ENCODE peak calls at places on chromosome 3, in seven cellular contexts. Q is HCT116, R is progenitor cell of endocrine pancreas, K is WTC11, T is left ventricle myocardium inferior, M is omental fat pad, G is BE2C. H is an unnamed sample.
A peak's percentile ranks its signal among the peaks of the same experiment; 100 is the strongest.

GRCh38 chr3:178439504-178439903 is 96.7 kb upstream of the KCNMB2 start:
- DNase-seq in Q (no peak), R (no peak), K (no peak), T (no peak), M (no peak), G (no peak), H (no peak)

GRCh38 chr3:53846851-53847155 is 435 bp downstream of the IL17RB start:
- DNase-seq in Q (no peak), R (no peak), K (no peak), T (no peak), M (no peak), G (no peak), H (no peak)

GRCh38 chr3:78737988-78738387 is 1029.8 kb downstream of the ROBO1 start:
- DNase-seq in Q (no peak), R (no peak), K (no peak), T (no peak), M (no peak), G (peak; percentile 20), H (no peak)

GRCh38 chr3:45367451-45367850 is 20.9 kb upstream of the LARS2 start:
- DNase-seq in Q (peak; percentile 27), R (no peak), K (no peak), T (no peak), M (no peak), G (no peak), H (no peak)

GRCh38 chr3:196788509-196788908 is 48.9 kb downstream of the PAK2 start:
- DNase-seq in Q (no peak), R (no peak), K (no peak), T (no peak), M (no peak), G (no peak), H (no peak)

GRCh38 chr3:52596658-52597265 is 60.4 kb downstream of the UQCC5 start:
- DNase-seq in Q (no peak), R (no peak), K (no peak), T (no peak), M (no peak), G (no peak), H (no peak)

GRCh38 chr3:32304510-32304909 is 66.0 kb downstream of the CMTM8 start:
- DNase-seq in Q (no peak), R (no peak), K (no peak), T (no peak), M (no peak), G (no peak), H (no peak)

GRCh38 chr3:12424635-12425319 is 59.5 kb upstream of the TSEN2 start:
- DNase-seq in Q (no peak), R (no peak), K (no peak), T (no peak), M (no peak), G (peak; percentile 52), H (no peak)

GRCh38 chr3:196486263-196486662 is 17.3 kb downstream of the RNF168 start:
- DNase-seq in Q (no peak), R (no peak), K (peak; percentile 30), T (no peak), M (no peak), G (peak; percentile 32), H (no peak)

GRCh38 chr3:101950510-101950909 is 101.2 kb downstream of the NFKBIZ start:
- DNase-seq in Q (no peak), R (no peak), K (no peak), T (no peak), M (no peak), G (no peak), H (no peak)

GRCh38 chr3:100621251-100621650 is 11.8 kb downstream of the ADGRG7 start:
- DNase-seq in Q (no peak), R (no peak), K (no peak), T (no peak), M (no peak), G (no peak), H (no peak)

GRCh38 chr3:56790016-56790950 is 11.5 kb downstream of the ARHGEF3 start:
- DNase-seq in Q (no peak), R (no peak), K (no peak), T (no peak), M (no peak), G (no peak), H (no peak)

GRCh38 chr3:83946554-83946953 is 1012.2 kb upstream of the CADM2 start:
- DNase-seq in Q (no peak), R (no peak), K (no peak), T (no peak), M (no peak), G (no peak), H (no peak)

GRCh38 chr3:38018296-38019266 is 10.9 kb downstream of the PLCD1 start:
- DNase-seq in Q (no peak), R (no peak), K (no peak), T (no peak), M (no peak), G (no peak), H (peak; percentile 55)

GRCh38 chr3:172244011-172244410 is 204.2 kb downstream of the GHSR start:
- DNase-seq in Q (peak; percentile 18), R (no peak), K (no peak), T (no peak), M (no peak), G (no peak), H (no peak)

GRCh38 chr3:36496734-36497133 is 116.4 kb downstream of the STAC start:
- DNase-seq in Q (no peak), R (no peak), K (no peak), T (no peak), M (no peak), G (no peak), H (no peak)

GRCh38 chr3:123881771-123882170 is 2.4 kb downstream of the MYLK start:
- DNase-seq in Q (no peak), R (no peak), K (peak; percentile 42), T (no peak), M (no peak), G (no peak), H (no peak)

GRCh38 chr3:174862666-174863065 is 3.5 kb downstream of the NAALADL2 start:
- DNase-seq in Q (no peak), R (no peak), K (no peak), T (no peak), M (no peak), G (no peak), H (no peak)

GRCh38 chr3:99902091-99902490 is 84.4 kb downstream of the CMSS1 start:
- DNase-seq in Q (no peak), R (no peak), K (no peak), T (no peak), M (no peak), G (no peak), H (no peak)

GRCh38 chr3:141552440-141552991 is 65.7 kb downstream of the RASA2 start:
- DNase-seq in Q (no peak), R (no peak), K (no peak), T (no peak), M (no peak), G (no peak), H (no peak)

GRCh38 chr3:172622916-172623700 is 87.8 kb downstream of the NCEH1 start:
- DNase-seq in Q (no peak), R (no peak), K (no peak), T (no peak), M (no peak), G (peak; percentile 32), H (no peak)

GRCh38 chr3:170809021-170809974 is 60.7 kb downstream of the RPL22L1 start:
- DNase-seq in Q (peak; percentile 56), R (peak; percentile 14), K (peak; percentile 47), T (no peak), M (no peak), G (peak; percentile 63), H (no peak)

GRCh38 chr3:183587337-183587736 is 31.8 kb upstream of the KLHL6 start:
- DNase-seq in Q (no peak), R (no peak), K (no peak), T (no peak), M (no peak), G (no peak), H (no peak)

GRCh38 chr3:100891827-100892226 is 101.4 kb downstream of the ABI3BP start:
- DNase-seq in Q (no peak), R (no peak), K (no peak), T (no peak), M (no peak), G (no peak), H (no peak)

GRCh38 chr3:139281512-139282196 is 62.2 kb upstream of the MRPS22 start:
- DNase-seq in Q (no peak), R (no peak), K (no peak), T (no peak), M (no peak), G (peak; percentile 35), H (no peak)

GRCh38 chr3:38374221-38374620 is 27.6 kb downstream of the XYLB start:
- DNase-seq in Q (no peak), R (no peak), K (no peak), T (no peak), M (no peak), G (no peak), H (no peak)

GRCh38 chr3:9630550-9631139 is 18.7 kb upstream of the MTMR14 start:
- DNase-seq in Q (no peak), R (no peak), K (no peak), T (no peak), M (no peak), G (no peak), H (no peak)

GRCh38 chr3:126659915-126660886 is 5.3 kb upstream of the TXNRD3 start:
- DNase-seq in Q (no peak), R (no peak), K (peak; percentile 41), T (no peak), M (no peak), G (no peak), H (no peak)
- TF ChIP-seq CTCF in Q (peak; percentile 27), R (peak; percentile 35), K (no peak), T (peak; percentile 58), M (no peak), G (peak; percentile 45), H (no peak)

DNA sequence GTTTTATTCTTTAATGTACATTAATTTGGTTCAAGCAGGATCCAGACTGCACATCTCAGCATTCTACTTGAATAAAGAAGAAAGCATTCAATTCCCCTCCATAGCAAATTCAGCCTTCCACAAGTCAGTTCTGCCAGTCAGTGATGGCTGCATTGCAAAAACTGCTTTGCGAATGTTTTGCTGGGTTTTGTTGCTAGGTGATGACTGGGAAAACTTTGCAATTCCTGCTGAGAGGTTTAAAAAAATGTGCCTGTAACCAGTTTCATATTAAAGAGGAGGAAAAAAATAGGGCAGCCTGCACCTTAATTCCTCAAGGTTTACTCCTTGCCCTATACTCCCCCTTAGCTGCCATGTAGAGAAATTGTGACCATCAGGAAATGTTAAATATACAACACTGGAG is 225.6 kb upstream of the ATP11B start:
- DNase-seq in Q (no peak), R (no peak), K (peak; percentile 16), T (no peak), M (no peak), G (no peak), H (no peak)
- TF ChIP-seq CTCF in Q (no peak), R (no peak), K (no peak), T (no peak), M (no peak), G (no peak), H (no peak)

GRCh38 chr3:111577798-111578685 is 17.1 kb downstream of the ZBED2 start:
- DNase-seq in Q (peak; percentile 69), R (no peak), K (no peak), T (no peak), M (no peak), G (no peak), H (no peak)
- TF ChIP-seq CTCF in Q (peak; percentile 60), R (peak; percentile 27), K (no peak), T (peak; percentile 50), M (no peak), G (peak; percentile 50), H (no peak)

GRCh38 chr3:70519005-70519404 is 206.6 kb upstream of the MDFIC2 start:
- DNase-seq in Q (no peak), R (no peak), K (no peak), T (no peak), M (no peak), G (no peak), H (no peak)

GRCh38 chr3:70516081-70516480 is 203.6 kb upstream of the MDFIC2 start:
- DNase-seq in Q (no peak), R (no peak), K (no peak), T (no peak), M (no peak), G (no peak), H (no peak)

GRCh38 chr3:70519913-70520659 is 207.6 kb upstream of the MDFIC2 start:
- DNase-seq in Q (no peak), R (no peak), K (no peak), T (no peak), M (no peak), G (no peak), H (no peak)
- TF ChIP-seq CTCF in Q (no peak), R (no peak), K (no peak), T (no peak), M (no peak), G (no peak), H (no peak)

H was measured in tibial artery.